ENCODE peak calls at places on chromosomes 13 and 19, in nine cellular contexts. One of them, this sample, is unnamed. For H3K4me1, the result is how much of the 10 kb centered on the place peaks cover.

GRCh38 chr19:18468517-18468916 is 30.6 kb upstream of the ISYNA1 start:
- DNase-seq in CD8-positive, alpha-beta T cell: no peak
- DNase-seq in CD8-positive, alpha-beta memory T cell: no peak
- DNase-seq in thoracic aorta: no peak
- DNase-seq in A549: no peak
- DNase-seq in fibroblast of lung: no peak
- DNase-seq in uterus: no peak
- DNase-seq in pancreas: no peak
- DNase-seq in IMR-90: no peak
- DNase-seq in this sample: no peak

GRCh38 chr19:6707011-6707657 is 13.3 kb downstream of the C3 start:
- DNase-seq in pancreas: no peak
- DNase-seq in CD8-positive, alpha-beta T cell: no peak
- DNase-seq in A549: no peak
- DNase-seq in CD8-positive, alpha-beta memory T cell: no peak
- DNase-seq in uterus: no peak
- DNase-seq in fibroblast of lung: no peak
- DNase-seq in thoracic aorta: no peak
- DNase-seq in IMR-90: no peak
- DNase-seq in this sample: no peak

GRCh38 chr13:25420161-25420560 is 48.4 kb downstream of the ATP8A2 start:
- DNase-seq in IMR-90: no peak
- DNase-seq in uterus: no peak
- DNase-seq in A549: no peak
- DNase-seq in CD8-positive, alpha-beta memory T cell: no peak
- DNase-seq in fibroblast of lung: no peak
- DNase-seq in CD8-positive, alpha-beta T cell: no peak
- DNase-seq in thoracic aorta: no peak
- DNase-seq in pancreas: no peak
- DNase-seq in this sample: no peak

GRCh38 chr13:72920097-72920496 is 138.2 kb downstream of the PIBF1 start:
- DNase-seq in uterus: no peak
- DNase-seq in fibroblast of lung: peak
- DNase-seq in A549: no peak
- DNase-seq in thoracic aorta: no peak
- DNase-seq in CD8-positive, alpha-beta memory T cell: no peak
- DNase-seq in IMR-90: peak
- DNase-seq in CD8-positive, alpha-beta T cell: no peak
- DNase-seq in pancreas: no peak
- DNase-seq in this sample: no peak

GRCh38 chr19:45901912-45902650 is at the start of gene MYPOP:
- DNase-seq in pancreas: no peak
- DNase-seq in uterus: peak
- DNase-seq in IMR-90: no peak
- DNase-seq in CD8-positive, alpha-beta memory T cell: peak
- DNase-seq in thoracic aorta: no peak
- DNase-seq in A549: no peak
- DNase-seq in fibroblast of lung: no peak
- DNase-seq in CD8-positive, alpha-beta T cell: no peak
- DNase-seq in this sample: no peak

GRCh38 chr13:42279080-42279479 is 7.1 kb downstream of the AKAP11 start:
- DNase-seq in CD8-positive, alpha-beta memory T cell: no peak
- DNase-seq in pancreas: no peak
- DNase-seq in A549: no peak
- DNase-seq in CD8-positive, alpha-beta T cell: no peak
- DNase-seq in IMR-90: no peak
- DNase-seq in uterus: no peak
- DNase-seq in fibroblast of lung: peak
- DNase-seq in thoracic aorta: no peak
- DNase-seq in this sample: no peak

GRCh38 chr19:4090351-4091220 is 23.9 kb upstream of the ZBTB7A start:
- DNase-seq in uterus: no peak
- DNase-seq in fibroblast of lung: no peak
- DNase-seq in IMR-90: no peak
- DNase-seq in thoracic aorta: no peak
- DNase-seq in CD8-positive, alpha-beta T cell: no peak
- DNase-seq in A549: no peak
- DNase-seq in CD8-positive, alpha-beta memory T cell: peak
- DNase-seq in pancreas: no peak
- DNase-seq in this sample: no peak

GRCh38 chr13:26557393-26558073 is at the start of gene WASF3:
- DNase-seq in thoracic aorta: peak
- DNase-seq in CD8-positive, alpha-beta memory T cell: peak
- DNase-seq in CD8-positive, alpha-beta T cell: peak
- DNase-seq in uterus: peak
- DNase-seq in pancreas: peak
- DNase-seq in A549: peak
- DNase-seq in fibroblast of lung: peak
- DNase-seq in IMR-90: peak
- DNase-seq in this sample: peak

GRCh38 chr19:41564515-41565383 is 11.2 kb upstream of the CEACAM21 start:
- DNase-seq in thoracic aorta: no peak
- DNase-seq in uterus: no peak
- DNase-seq in fibroblast of lung: no peak
- DNase-seq in CD8-positive, alpha-beta memory T cell: no peak
- DNase-seq in A549: no peak
- DNase-seq in CD8-positive, alpha-beta T cell: no peak
- DNase-seq in pancreas: no peak
- DNase-seq in IMR-90: no peak
- DNase-seq in this sample: no peak

GRCh38 chr19:8484331-8484894 is 18.0 kb downstream of the PRAM1 start:
- DNase-seq in fibroblast of lung: no peak
- DNase-seq in CD8-positive, alpha-beta T cell: no peak
- DNase-seq in A549: no peak
- DNase-seq in uterus: no peak
- DNase-seq in CD8-positive, alpha-beta memory T cell: no peak
- DNase-seq in thoracic aorta: no peak
- DNase-seq in pancreas: peak
- DNase-seq in IMR-90: no peak
- DNase-seq in this sample: peak

GRCh38 chr19:29042450-29042849 is 170.5 kb downstream of the UQCRFS1 start:
- DNase-seq in uterus: no peak
- DNase-seq in A549: no peak
- DNase-seq in CD8-positive, alpha-beta T cell: no peak
- DNase-seq in pancreas: no peak
- DNase-seq in thoracic aorta: no peak
- DNase-seq in IMR-90: no peak
- DNase-seq in CD8-positive, alpha-beta memory T cell: no peak
- DNase-seq in fibroblast of lung: no peak
- DNase-seq in this sample: no peak

GRCh38 chr13:27411393-27411792 is 13.0 kb upstream of the GTF3A start:
- DNase-seq in fibroblast of lung: no peak
- DNase-seq in A549: no peak
- DNase-seq in pancreas: no peak
- DNase-seq in CD8-positive, alpha-beta T cell: no peak
- DNase-seq in IMR-90: no peak
- DNase-seq in thoracic aorta: no peak
- DNase-seq in uterus: no peak
- DNase-seq in CD8-positive, alpha-beta memory T cell: no peak
- DNase-seq in this sample: no peak

GRCh38 chr19:30170081-30170480 is 202.1 kb upstream of the ZNF536 start:
- DNase-seq in uterus: no peak
- DNase-seq in thoracic aorta: no peak
- DNase-seq in CD8-positive, alpha-beta memory T cell: no peak
- DNase-seq in CD8-positive, alpha-beta T cell: no peak
- DNase-seq in pancreas: no peak
- DNase-seq in IMR-90: no peak
- DNase-seq in fibroblast of lung: no peak
- DNase-seq in A549: no peak
- DNase-seq in this sample: no peak

GRCh38 chr19:41218615-41219507 is at the start of gene AXL:
- DNase-seq in thoracic aorta: peak
- DNase-seq in CD8-positive, alpha-beta T cell: no peak
- DNase-seq in A549: peak
- DNase-seq in IMR-90: peak
- DNase-seq in fibroblast of lung: peak
- DNase-seq in pancreas: peak
- DNase-seq in uterus: peak
- DNase-seq in CD8-positive, alpha-beta memory T cell: no peak
- DNase-seq in this sample: peak

GRCh38 chr13:95643814-95644598 is 500 bp downstream of the DZIP1 start:
- DNase-seq in CD8-positive, alpha-beta T cell: no peak
- DNase-seq in uterus: peak
- DNase-seq in thoracic aorta: no peak
- DNase-seq in IMR-90: peak
- DNase-seq in A549: peak
- DNase-seq in pancreas: peak
- DNase-seq in CD8-positive, alpha-beta memory T cell: no peak
- DNase-seq in fibroblast of lung: peak
- DNase-seq in this sample: peak
- H3K27ac ChIP-seq in CD8-positive, alpha-beta T cell: no peak
- H3K27ac ChIP-seq in uterus: peak
- H3K27ac ChIP-seq in thoracic aorta: peak
- H3K27ac ChIP-seq in IMR-90: peak
- H3K27ac ChIP-seq in A549: peak
- H3K27ac ChIP-seq in pancreas: peak
- H3K27ac ChIP-seq in CD8-positive, alpha-beta memory T cell: no peak
- H3K27ac ChIP-seq in fibroblast of lung: peak
- H3K27ac ChIP-seq in this sample: peak

DNA sequence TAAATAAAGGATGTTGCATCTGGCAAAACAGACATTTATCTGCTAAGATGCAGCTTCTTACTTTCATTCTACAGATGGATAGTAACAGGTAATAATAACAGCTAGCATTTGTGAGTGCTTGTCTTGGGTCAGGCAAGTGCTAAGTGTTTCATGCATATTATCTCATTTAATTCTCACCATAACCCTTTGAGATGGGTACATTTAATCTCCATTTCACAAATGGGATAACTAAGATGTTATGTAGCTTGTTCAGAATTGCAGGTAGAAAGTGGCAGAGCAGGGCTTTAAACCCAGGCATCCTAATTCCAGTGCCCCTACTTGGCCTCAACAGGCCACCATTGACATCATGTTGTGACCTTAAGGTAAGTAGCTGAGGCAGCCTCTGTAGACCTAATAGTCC is 69.8 kb downstream of the LMO7 start:
- DNase-seq in IMR-90: no peak
- DNase-seq in pancreas: no peak
- DNase-seq in CD8-positive, alpha-beta T cell: no peak
- DNase-seq in fibroblast of lung: no peak
- DNase-seq in thoracic aorta: no peak
- DNase-seq in A549: no peak
- DNase-seq in CD8-positive, alpha-beta memory T cell: no peak
- DNase-seq in uterus: no peak
- DNase-seq in this sample: no peak
- H3K4me1 ChIP-seq in IMR-90: under half
- H3K4me1 ChIP-seq in pancreas: under half
- H3K4me1 ChIP-seq in CD8-positive, alpha-beta T cell: under half
- H3K4me1 ChIP-seq in fibroblast of lung: under half
- H3K4me1 ChIP-seq in thoracic aorta: under half
- H3K4me1 ChIP-seq in A549: under half
- H3K4me1 ChIP-seq in CD8-positive, alpha-beta memory T cell: under half
- H3K4me1 ChIP-seq in uterus: under half
- H3K4me1 ChIP-seq in this sample: under half

DNA sequence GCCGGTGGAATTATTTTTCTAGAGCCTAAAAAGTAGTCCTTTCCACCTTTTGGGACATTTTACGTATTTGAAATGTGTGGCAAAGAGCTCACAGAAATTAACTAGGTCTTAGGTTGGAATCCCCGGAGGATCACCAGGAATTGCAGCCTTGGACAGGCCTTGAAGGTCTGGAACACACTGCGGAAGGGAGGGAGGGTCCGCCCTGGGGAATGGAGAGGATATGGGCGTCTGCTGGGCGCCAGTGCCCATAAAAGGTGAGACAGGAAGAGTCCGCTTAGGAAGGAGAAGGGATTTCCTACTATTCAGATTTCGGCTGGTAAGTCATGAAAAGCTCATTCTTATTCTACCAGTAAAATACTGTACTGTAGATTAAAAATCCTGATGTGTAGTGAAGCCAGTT is 111.9 kb downstream of the COL4A2 start:
- DNase-seq in A549: no peak
- DNase-seq in CD8-positive, alpha-beta memory T cell: no peak
- DNase-seq in fibroblast of lung: no peak
- DNase-seq in pancreas: no peak
- DNase-seq in uterus: no peak
- DNase-seq in CD8-positive, alpha-beta T cell: no peak
- DNase-seq in thoracic aorta: no peak
- DNase-seq in IMR-90: no peak
- DNase-seq in this sample: no peak
- H3K27ac ChIP-seq in A549: peak
- H3K27ac ChIP-seq in CD8-positive, alpha-beta memory T cell: no peak
- H3K27ac ChIP-seq in fibroblast of lung: no peak
- H3K27ac ChIP-seq in pancreas: peak
- H3K27ac ChIP-seq in uterus: peak
- H3K27ac ChIP-seq in CD8-positive, alpha-beta T cell: no peak
- H3K27ac ChIP-seq in thoracic aorta: peak
- H3K27ac ChIP-seq in IMR-90: no peak
- H3K27ac ChIP-seq in this sample: no peak

GRCh38 chr19:10006335-10006708 is 4.0 kb downstream of the COL5A3 start:
- DNase-seq in uterus: peak
- DNase-seq in A549: no peak
- DNase-seq in CD8-positive, alpha-beta memory T cell: no peak
- DNase-seq in pancreas: no peak
- DNase-seq in CD8-positive, alpha-beta T cell: no peak
- DNase-seq in thoracic aorta: no peak
- DNase-seq in fibroblast of lung: peak
- DNase-seq in IMR-90: peak
- DNase-seq in this sample: peak

GRCh38 chr19:10007811-10008211 is 2.5 kb downstream of the COL5A3 start:
- DNase-seq in CD8-positive, alpha-beta T cell: no peak
- DNase-seq in fibroblast of lung: peak
- DNase-seq in A549: no peak
- DNase-seq in CD8-positive, alpha-beta memory T cell: no peak
- DNase-seq in uterus: no peak
- DNase-seq in pancreas: no peak
- DNase-seq in thoracic aorta: no peak
- DNase-seq in IMR-90: peak
- DNase-seq in this sample: peak

GRCh38 chr19:10005632-10006334 is 4.5 kb downstream of the COL5A3 start:
- DNase-seq in thoracic aorta: no peak
- DNase-seq in pancreas: no peak
- DNase-seq in uterus: no peak
- DNase-seq in A549: no peak
- DNase-seq in fibroblast of lung: no peak
- DNase-seq in CD8-positive, alpha-beta memory T cell: no peak
- DNase-seq in CD8-positive, alpha-beta T cell: no peak
- DNase-seq in IMR-90: no peak
- DNase-seq in this sample: no peak

GRCh38 chr19:10007366-10007765 is 2.9 kb downstream of the COL5A3 start:
- DNase-seq in fibroblast of lung: peak
- DNase-seq in IMR-90: peak
- DNase-seq in thoracic aorta: no peak
- DNase-seq in CD8-positive, alpha-beta T cell: no peak
- DNase-seq in A549: no peak
- DNase-seq in uterus: peak
- DNase-seq in pancreas: no peak
- DNase-seq in CD8-positive, alpha-beta memory T cell: no peak
- DNase-seq in this sample: peak

DNA sequence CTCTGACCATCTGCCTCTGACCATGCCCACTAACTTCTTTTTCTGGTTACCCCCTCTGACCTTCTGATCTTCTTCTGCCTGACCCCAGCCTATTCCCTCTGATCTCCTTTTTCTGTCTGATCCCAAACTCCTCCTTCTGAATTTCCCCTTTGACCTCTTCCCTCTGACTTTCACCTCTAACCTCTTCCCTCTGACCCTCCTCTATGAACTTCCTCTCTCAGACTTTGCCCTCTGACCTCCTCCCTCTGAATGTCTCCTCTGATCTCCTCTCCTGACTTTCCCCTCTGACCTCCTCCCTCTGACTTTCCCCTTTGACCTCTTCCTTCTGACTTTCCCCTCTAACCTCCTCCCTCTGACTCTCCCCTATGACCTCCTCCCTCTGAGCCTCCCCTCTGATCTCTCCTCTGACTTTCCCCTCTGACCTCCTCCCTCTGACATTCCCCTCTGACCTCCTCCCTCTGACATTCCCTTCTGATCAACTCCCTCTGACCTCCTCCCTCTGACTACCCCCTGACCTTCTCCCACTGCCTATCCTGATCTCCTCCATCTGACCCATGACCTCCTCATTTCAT is 3.5 kb downstream of the COL5A3 start:
- DNase-seq in thoracic aorta: no peak
- DNase-seq in IMR-90: no peak
- DNase-seq in A549: no peak
- DNase-seq in uterus: no peak
- DNase-seq in pancreas: no peak
- DNase-seq in CD8-positive, alpha-beta memory T cell: no peak
- DNase-seq in fibroblast of lung: no peak
- DNase-seq in CD8-positive, alpha-beta T cell: no peak
- DNase-seq in this sample: no peak
- H3K4me1 ChIP-seq in thoracic aorta: under half
- H3K4me1 ChIP-seq in IMR-90: under half
- H3K4me1 ChIP-seq in A549: under half
- H3K4me1 ChIP-seq in uterus: under half
- H3K4me1 ChIP-seq in pancreas: under half
- H3K4me1 ChIP-seq in CD8-positive, alpha-beta memory T cell: under half
- H3K4me1 ChIP-seq in fibroblast of lung: under half
- H3K4me1 ChIP-seq in CD8-positive, alpha-beta T cell: under half
- H3K4me1 ChIP-seq in this sample: under half